ENCODE peak calls at places on chromosomes 12 and 14, in six cellular contexts. One of them, this sample, is unnamed.

GRCh38 chr12:114835031-114835430 is 151.1 kb upstream of the TBX3 start:
- DNase-seq in CD4-positive, alpha-beta T cell: no peak
- DNase-seq in heart left ventricle: no peak
- DNase-seq in A673: no peak
- DNase-seq in GM06990: no peak
- DNase-seq in endothelial cell: no peak
- DNase-seq in this sample: no peak

GRCh38 chr12:64965920-64966319 is 141.5 kb downstream of the TBC1D30 start:
- DNase-seq in CD4-positive, alpha-beta T cell: no peak
- DNase-seq in heart left ventricle: no peak
- DNase-seq in A673: no peak
- DNase-seq in GM06990: no peak
- DNase-seq in endothelial cell: no peak
- DNase-seq in this sample: no peak

GRCh38 chr14:89493877-89494634 is 77.0 kb upstream of the FOXN3 start:
- DNase-seq in CD4-positive, alpha-beta T cell: no peak
- DNase-seq in heart left ventricle: no peak
- DNase-seq in A673: peak
- DNase-seq in GM06990: peak
- DNase-seq in endothelial cell: no peak
- DNase-seq in this sample: no peak

GRCh38 chr12:42129595-42130204 is 15.0 kb downstream of the GXYLT1 start:
- DNase-seq in CD4-positive, alpha-beta T cell: no peak
- DNase-seq in heart left ventricle: no peak
- DNase-seq in A673: peak
- DNase-seq in GM06990: no peak
- DNase-seq in endothelial cell: peak
- DNase-seq in this sample: no peak

GRCh38 chr14:106347890-106348755 is 821.7 kb downstream of the TMEM121 start:
- DNase-seq in CD4-positive, alpha-beta T cell: no peak
- DNase-seq in heart left ventricle: no peak
- DNase-seq in A673: no peak
- DNase-seq in GM06990: no peak
- DNase-seq in endothelial cell: no peak
- DNase-seq in this sample: no peak

GRCh38 chr12:51951843-51952722 is 584 bp downstream of the ACVR1B start:
- DNase-seq in CD4-positive, alpha-beta T cell: no peak
- DNase-seq in heart left ventricle: peak
- DNase-seq in A673: no peak
- DNase-seq in GM06990: peak
- DNase-seq in endothelial cell: peak
- DNase-seq in this sample: peak

GRCh38 chr14:75201087-75201486 is 24.7 kb upstream of the TMED10 start:
- DNase-seq in CD4-positive, alpha-beta T cell: no peak
- DNase-seq in heart left ventricle: no peak
- DNase-seq in A673: no peak
- DNase-seq in GM06990: no peak
- DNase-seq in endothelial cell: no peak
- DNase-seq in this sample: no peak

GRCh38 chr14:31270196-31270772 is 62.7 kb upstream of the HECTD1 start:
- DNase-seq in CD4-positive, alpha-beta T cell: no peak
- DNase-seq in heart left ventricle: no peak
- DNase-seq in A673: peak
- DNase-seq in GM06990: no peak
- DNase-seq in endothelial cell: no peak
- DNase-seq in this sample: no peak

GRCh38 chr12:85092814-85093370 is 56.7 kb downstream of the LRRIQ1 start:
- DNase-seq in CD4-positive, alpha-beta T cell: no peak
- DNase-seq in heart left ventricle: no peak
- DNase-seq in A673: no peak
- DNase-seq in GM06990: no peak
- DNase-seq in endothelial cell: no peak
- DNase-seq in this sample: no peak

GRCh38 chr12:123995023-123995422 is 22.0 kb downstream of the ZNF664 start:
- DNase-seq in CD4-positive, alpha-beta T cell: no peak
- DNase-seq in heart left ventricle: no peak
- DNase-seq in A673: no peak
- DNase-seq in GM06990: peak
- DNase-seq in endothelial cell: no peak
- DNase-seq in this sample: no peak

GRCh38 chr12:47881826-47882427 is 22.9 kb downstream of the VDR start:
- DNase-seq in CD4-positive, alpha-beta T cell: no peak
- DNase-seq in heart left ventricle: no peak
- DNase-seq in A673: no peak
- DNase-seq in GM06990: no peak
- DNase-seq in endothelial cell: no peak
- DNase-seq in this sample: no peak

GRCh38 chr14:68135028-68135427 is 315.4 kb downstream of the RAD51B start:
- DNase-seq in CD4-positive, alpha-beta T cell: no peak
- DNase-seq in heart left ventricle: no peak
- DNase-seq in A673: no peak
- DNase-seq in GM06990: no peak
- DNase-seq in endothelial cell: no peak
- DNase-seq in this sample: no peak

GRCh38 chr12:124577986-124578385 is 10.6 kb upstream of the NCOR2 start:
- DNase-seq in CD4-positive, alpha-beta T cell: no peak
- DNase-seq in heart left ventricle: no peak
- DNase-seq in A673: no peak
- DNase-seq in GM06990: no peak
- DNase-seq in endothelial cell: no peak
- DNase-seq in this sample: no peak

GRCh38 chr12:55742719-55743130 is at the start of gene GDF11:
- DNase-seq in CD4-positive, alpha-beta T cell: peak
- DNase-seq in heart left ventricle: peak
- DNase-seq in A673: peak
- DNase-seq in GM06990: peak
- DNase-seq in endothelial cell: no peak
- DNase-seq in this sample: peak

GRCh38 chr14:95689441-95689840 is 3.2 kb downstream of the TCL1B start:
- DNase-seq in CD4-positive, alpha-beta T cell: no peak
- DNase-seq in heart left ventricle: no peak
- DNase-seq in A673: no peak
- DNase-seq in GM06990: no peak
- DNase-seq in endothelial cell: no peak
- DNase-seq in this sample: no peak

GRCh38 chr12:131911251-131911650 is 16.8 kb downstream of the ULK1 start:
- DNase-seq in CD4-positive, alpha-beta T cell: no peak
- DNase-seq in heart left ventricle: no peak
- DNase-seq in A673: no peak
- DNase-seq in GM06990: peak
- DNase-seq in endothelial cell: no peak
- DNase-seq in this sample: no peak

GRCh38 chr12:57233357-57234232 is 4.1 kb downstream of the SHMT2 start:
- DNase-seq in CD4-positive, alpha-beta T cell: no peak
- DNase-seq in heart left ventricle: peak
- DNase-seq in A673: no peak
- DNase-seq in GM06990: no peak
- DNase-seq in endothelial cell: no peak
- DNase-seq in this sample: no peak

GRCh38 chr12:53048780-53049401 is 974 bp upstream of the TNS2 start:
- DNase-seq in CD4-positive, alpha-beta T cell: no peak
- DNase-seq in heart left ventricle: peak
- DNase-seq in A673: peak
- DNase-seq in GM06990: no peak
- DNase-seq in endothelial cell: peak
- DNase-seq in this sample: no peak

GRCh38 chr14:53608369-53608768 is 348.3 kb downstream of the BMP4 start:
- DNase-seq in CD4-positive, alpha-beta T cell: no peak
- DNase-seq in heart left ventricle: no peak
- DNase-seq in A673: no peak
- DNase-seq in GM06990: peak
- DNase-seq in endothelial cell: no peak
- DNase-seq in this sample: no peak

GRCh38 chr14:68144051-68144681 is 324.6 kb downstream of the RAD51B start:
- DNase-seq in CD4-positive, alpha-beta T cell: no peak
- DNase-seq in heart left ventricle: no peak
- DNase-seq in A673: no peak
- DNase-seq in GM06990: no peak
- DNase-seq in endothelial cell: no peak
- DNase-seq in this sample: no peak

GRCh38 chr12:42802688-42803279 is 213.2 kb upstream of the PRICKLE1 start:
- DNase-seq in CD4-positive, alpha-beta T cell: no peak
- DNase-seq in heart left ventricle: no peak
- DNase-seq in A673: no peak
- DNase-seq in GM06990: no peak
- DNase-seq in endothelial cell: no peak
- DNase-seq in this sample: no peak

GRCh38 chr14:102799684-102800562 is 22.7 kb downstream of the TRAF3 start:
- DNase-seq in CD4-positive, alpha-beta T cell: no peak
- DNase-seq in heart left ventricle: no peak
- DNase-seq in A673: no peak
- DNase-seq in GM06990: no peak
- DNase-seq in endothelial cell: no peak
- DNase-seq in this sample: no peak

GRCh38 chr14:97387252-97387882 is 590.2 kb downstream of the VRK1 start:
- DNase-seq in CD4-positive, alpha-beta T cell: no peak
- DNase-seq in heart left ventricle: no peak
- DNase-seq in A673: no peak
- DNase-seq in GM06990: no peak
- DNase-seq in endothelial cell: no peak
- DNase-seq in this sample: no peak

GRCh38 chr12:101902641-101903040 is 25.3 kb downstream of the DRAM1 start:
- DNase-seq in CD4-positive, alpha-beta T cell: no peak
- DNase-seq in heart left ventricle: no peak
- DNase-seq in A673: no peak
- DNase-seq in GM06990: no peak
- DNase-seq in endothelial cell: no peak
- DNase-seq in this sample: no peak

GRCh38 chr12:55188974-55189556 is 31.8 kb upstream of the OR10A7 start:
- DNase-seq in CD4-positive, alpha-beta T cell: peak
- DNase-seq in heart left ventricle: no peak
- DNase-seq in A673: peak
- DNase-seq in GM06990: peak
- DNase-seq in endothelial cell: peak
- DNase-seq in this sample: peak

GRCh38 chr12:72560370-72560769 is 288.2 kb downstream of the TRHDE start:
- DNase-seq in CD4-positive, alpha-beta T cell: no peak
- DNase-seq in heart left ventricle: no peak
- DNase-seq in A673: no peak
- DNase-seq in GM06990: no peak
- DNase-seq in endothelial cell: no peak
- DNase-seq in this sample: no peak
- TF ChIP-seq CTCF in CD4-positive, alpha-beta T cell: no peak
- TF ChIP-seq CTCF in heart left ventricle: no peak
- TF ChIP-seq CTCF in A673: no peak
- TF ChIP-seq CTCF in GM06990: no peak
- TF ChIP-seq CTCF in endothelial cell: no peak
- TF ChIP-seq CTCF in this sample: no peak

GRCh38 chr12:116773276-116773731 is 35.2 kb downstream of the RNFT2 start:
- DNase-seq in CD4-positive, alpha-beta T cell: no peak
- DNase-seq in heart left ventricle: no peak
- DNase-seq in A673: no peak
- DNase-seq in GM06990: no peak
- DNase-seq in endothelial cell: peak
- DNase-seq in this sample: no peak
- TF ChIP-seq CTCF in CD4-positive, alpha-beta T cell: no peak
- TF ChIP-seq CTCF in heart left ventricle: peak
- TF ChIP-seq CTCF in A673: peak
- TF ChIP-seq CTCF in GM06990: no peak
- TF ChIP-seq CTCF in endothelial cell: no peak
- TF ChIP-seq CTCF in this sample: no peak

GRCh38 chr12:103627189-103627855 is 40.2 kb downstream of the STAB2 start:
- DNase-seq in CD4-positive, alpha-beta T cell: no peak
- DNase-seq in heart left ventricle: peak
- DNase-seq in A673: no peak
- DNase-seq in GM06990: no peak
- DNase-seq in endothelial cell: no peak
- DNase-seq in this sample: no peak

GRCh38 chr12:103623716-103624115 is 36.6 kb downstream of the STAB2 start:
- DNase-seq in CD4-positive, alpha-beta T cell: no peak
- DNase-seq in heart left ventricle: no peak
- DNase-seq in A673: no peak
- DNase-seq in GM06990: no peak
- DNase-seq in endothelial cell: no peak
- DNase-seq in this sample: no peak

DNA sequence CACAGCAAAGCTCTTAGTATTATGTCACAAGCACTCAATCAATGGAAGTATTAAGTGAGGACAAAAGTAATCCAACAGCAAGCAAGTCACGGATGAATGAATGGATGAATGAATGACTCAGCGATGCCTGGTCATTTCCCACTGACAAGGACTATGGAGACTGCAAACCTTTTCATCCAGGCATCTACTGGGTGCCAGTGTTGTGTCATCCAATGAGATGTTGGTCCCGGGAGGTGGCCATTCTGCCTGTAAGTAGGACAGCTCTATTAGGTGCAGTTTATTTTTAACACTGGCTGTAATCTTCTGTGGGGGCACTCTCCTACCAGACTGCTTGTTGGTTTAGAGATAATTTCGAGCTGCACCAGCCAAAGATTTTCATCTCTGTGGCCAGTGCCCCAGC is 39.4 kb downstream of the STAB2 start:
- DNase-seq in CD4-positive, alpha-beta T cell: no peak
- DNase-seq in heart left ventricle: no peak
- DNase-seq in A673: peak
- DNase-seq in GM06990: no peak
- DNase-seq in endothelial cell: no peak
- DNase-seq in this sample: no peak
- TF ChIP-seq CTCF in CD4-positive, alpha-beta T cell: no peak
- TF ChIP-seq CTCF in heart left ventricle: peak
- TF ChIP-seq CTCF in A673: no peak
- TF ChIP-seq CTCF in GM06990: no peak
- TF ChIP-seq CTCF in endothelial cell: no peak
- TF ChIP-seq CTCF in this sample: peak

DNA sequence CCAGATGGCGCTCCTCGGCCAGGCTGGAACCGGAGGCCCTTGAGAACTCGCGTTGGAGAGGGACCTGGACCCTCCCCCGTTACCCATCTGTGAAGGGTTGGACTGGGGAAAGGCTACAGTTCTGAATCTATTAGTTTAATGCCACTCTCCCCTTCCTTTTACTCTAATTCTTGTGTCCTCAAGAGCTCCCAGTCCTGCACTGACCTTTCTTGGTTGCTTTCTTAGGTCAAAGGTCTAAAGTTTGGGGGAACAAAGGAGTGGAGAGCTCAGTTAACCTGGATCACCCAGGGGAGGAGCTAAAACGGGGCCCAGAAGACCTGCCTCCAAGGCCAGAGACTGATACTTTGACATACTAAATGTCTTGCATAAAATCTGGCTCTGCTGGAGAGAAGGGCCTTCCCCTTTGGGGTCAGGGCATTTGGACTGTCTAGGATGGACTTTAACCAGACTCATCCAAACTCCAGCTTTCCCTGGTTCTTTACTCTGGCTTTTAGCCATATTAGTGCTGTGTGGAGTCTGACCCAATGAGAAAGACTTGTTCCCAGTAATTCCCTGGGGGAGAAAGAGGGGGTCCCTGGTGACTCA is 923 bp upstream of the MLF2 start:
- DNase-seq in CD4-positive, alpha-beta T cell: no peak
- DNase-seq in heart left ventricle: no peak
- DNase-seq in A673: no peak
- DNase-seq in GM06990: no peak
- DNase-seq in endothelial cell: no peak
- DNase-seq in this sample: no peak
- TF ChIP-seq CTCF in CD4-positive, alpha-beta T cell: peak
- TF ChIP-seq CTCF in heart left ventricle: peak
- TF ChIP-seq CTCF in A673: no peak
- TF ChIP-seq CTCF in GM06990: peak
- TF ChIP-seq CTCF in endothelial cell: no peak
- TF ChIP-seq CTCF in this sample: no peak